ENCODE peak calls at places on chromosomes 4 and X, in five cellular contexts. Y is WTC11, C is HepG2, K is A549, B is SK-N-SH. T is an unnamed sample.

GRCh38 chr4:26206339-26206738 is 114.5 kb upstream of the RBPJ start:
- DNase-seq in C (no peak), K (no peak), B (no peak), Y (no peak), T (no peak)

GRCh38 chrX:101450951-101451350 is 34.3 kb upstream of the ARMCX4 start:
- DNase-seq in B (no peak), Y (no peak), K (no peak), C (no peak), T (no peak)

GRCh38 chrX:154059729-154060245 is 37.7 kb downstream of the MECP2 start:
- DNase-seq in B (no peak), C (no peak), K (no peak), Y (no peak), T (peak)

GRCh38 chr4:154160925-154161324 is 330.7 kb downstream of the DCHS2 start:
- DNase-seq in K (no peak), C (no peak), B (no peak), Y (no peak), T (no peak)

GRCh38 chrX:7111518-7111917 is 36.0 kb upstream of the STS start:
- DNase-seq in Y (no peak), C (no peak), B (no peak), K (no peak), T (no peak)

GRCh38 chrX:116667760-116668159 is 205.0 kb upstream of the CT83 start:
- DNase-seq in K (no peak), C (no peak), Y (no peak), B (no peak), T (no peak)

GRCh38 chrX:13419276-13419675 is 99.4 kb upstream of the ATXN3L start:
- DNase-seq in B (no peak), Y (no peak), C (no peak), K (no peak), T (no peak)

GRCh38 chr4:166088576-166088975 is 215.5 kb downstream of the TLL1 start:
- DNase-seq in B (peak), C (no peak), Y (no peak), K (no peak), T (no peak)

GRCh38 chrX:16061296-16061695 is 62.1 kb upstream of the GRPR start:
- DNase-seq in B (no peak), K (no peak), Y (no peak), C (no peak), T (peak)

GRCh38 chr4:61336911-61337310 is 136.8 kb downstream of the ADGRL3 start:
- DNase-seq in K (no peak), C (no peak), B (no peak), Y (peak), T (no peak)

GRCh38 chr4:41752081-41752836 is 3.7 kb upstream of the PHOX2B start:
- DNase-seq in K (no peak), C (no peak), B (peak), Y (no peak), T (no peak)

GRCh38 chrX:38985375-38985774 is 184.1 kb downstream of the MID1IP1 start:
- DNase-seq in B (peak), C (no peak), K (peak), Y (no peak), T (peak)

GRCh38 chrX:31331045-31331444 is 259.2 kb upstream of the FTHL17 start:
- DNase-seq in C (no peak), Y (no peak), B (no peak), K (no peak), T (no peak)

GRCh38 chr4:3322059-3322550 is 29.3 kb downstream of the RGS12 start:
- DNase-seq in C (no peak), K (no peak), Y (no peak), B (no peak), T (no peak)

GRCh38 chrX:2592279-2592678 is 91.5 kb upstream of the DHRSX start:
- DNase-seq in K (no peak), Y (no peak), C (no peak), B (no peak), T (no peak)

GRCh38 chr4:98166025-98166730 is 22.9 kb upstream of the STPG2 start:
- DNase-seq in Y (no peak), C (no peak), K (peak), B (no peak), T (no peak)

GRCh38 chr4:72448231-72448630 is 120.8 kb downstream of the ADAMTS3 start:
- DNase-seq in C (no peak), Y (no peak), B (no peak), K (no peak), T (no peak)

GRCh38 chrX:8201896-8202331 is 30.8 kb upstream of the VCX2 start:
- DNase-seq in Y (no peak), C (no peak), K (no peak), B (no peak), T (no peak)

GRCh38 chr4:189002475-189002874 is 863.2 kb downstream of the TRIML1 start:
- DNase-seq in K (no peak), Y (no peak), B (no peak), C (no peak), T (no peak)

GRCh38 chr4:87188063-87188462 is 32.4 kb downstream of the KLHL8 start:
- DNase-seq in K (no peak), B (no peak), C (no peak), Y (no peak), T (no peak)

GRCh38 chr4:128915544-128915943 is 106.0 kb downstream of the JADE1 start:
- DNase-seq in C (no peak), B (no peak), Y (no peak), K (no peak), T (no peak)

GRCh38 chr4:65422109-65422508 is 248.2 kb downstream of the EPHA5 start:
- DNase-seq in K (no peak), C (no peak), B (no peak), Y (no peak), T (no peak)

GRCh38 chr4:175639346-175639745 is 172.7 kb downstream of the GPM6A start:
- DNase-seq in Y (no peak), K (no peak), C (no peak), B (no peak), T (no peak)

GRCh38 chr4:94304365-94304971 is 38.2 kb downstream of the HPGDS start:
- DNase-seq in C (peak), B (peak), K (peak), Y (no peak), T (peak)

GRCh38 chrX:23003121-23003520 is 3.4 kb downstream of the DDX53 start:
- DNase-seq in Y (no peak), K (no peak), B (no peak), C (no peak), T (no peak)

GRCh38 chr4:138448169-138448568 is 206.0 kb upstream of the SLC7A11 start:
- DNase-seq in Y (no peak), K (no peak), B (no peak), C (no peak), T (no peak)

GRCh38 chr4:7630559-7631287 is 196.0 kb upstream of the PSAPL1 start:
- DNase-seq in Y (no peak), K (peak), B (peak), C (peak), T (no peak)

GRCh38 chr4:4480685-4481393 is 61.0 kb downstream of the STX18 start:
- DNase-seq in K (peak), C (no peak), Y (no peak), B (peak), T (peak)

GRCh38 chrX:39827959-39828358 is 269.8 kb downstream of the BCOR start:
- DNase-seq in K (no peak), Y (no peak), B (no peak), C (no peak), T (peak)

GRCh38 chrX:44871114-44871645 is 1.8 kb upstream of the KDM6A start:
- DNase-seq in K (no peak), C (no peak), B (no peak), Y (no peak), T (no peak)

GRCh38 chr4:112213850-112214249 is 17.7 kb upstream of the AP1AR start:
- DNase-seq in K (no peak), Y (no peak), C (no peak), B (no peak), T (peak)

GRCh38 chrX:70998402-70999027 is 67.6 kb upstream of the SLC7A3 start:
- DNase-seq in K (peak), B (no peak), Y (peak), C (peak), T (peak)

GRCh38 chr4:145011636-145012035 is 86.4 kb downstream of the ANAPC10 start:
- DNase-seq in Y (no peak), B (no peak), K (no peak), C (no peak), T (no peak)

GRCh38 chr4:38804654-38805295 is at the start of gene TLR1:
- DNase-seq in K (peak), C (peak), Y (no peak), B (peak), T (peak)

GRCh38 chr4:3202836-3203820 is 45.8 kb upstream of the MSANTD1 start:
- DNase-seq in K (no peak), C (peak), B (no peak), Y (no peak), T (peak)

GRCh38 chr4:156594619-156595018 is 377.0 kb downstream of the PDGFC start:
- DNase-seq in Y (no peak), K (no peak), C (no peak), B (no peak), T (no peak)

GRCh38 chr4:83362492-83363329 is 28.1 kb upstream of the HPSE start:
- DNase-seq in Y (no peak), B (peak), K (peak), C (peak), T (peak)

GRCh38 chr4:151563194-151563593 is 154.2 kb downstream of the FHIP1A start:
- DNase-seq in Y (no peak), B (no peak), C (no peak), K (no peak), T (no peak)

GRCh38 chr4:98793658-98794057 is 135.2 kb upstream of the TSPAN5 start:
- DNase-seq in B (no peak), C (no peak), Y (no peak), K (no peak), T (no peak)

GRCh38 chrX:95152810-95153209 is 1478.8 kb downstream of the FAM133A start:
- DNase-seq in B (no peak), Y (no peak), K (no peak), C (no peak), T (no peak)

DNA sequence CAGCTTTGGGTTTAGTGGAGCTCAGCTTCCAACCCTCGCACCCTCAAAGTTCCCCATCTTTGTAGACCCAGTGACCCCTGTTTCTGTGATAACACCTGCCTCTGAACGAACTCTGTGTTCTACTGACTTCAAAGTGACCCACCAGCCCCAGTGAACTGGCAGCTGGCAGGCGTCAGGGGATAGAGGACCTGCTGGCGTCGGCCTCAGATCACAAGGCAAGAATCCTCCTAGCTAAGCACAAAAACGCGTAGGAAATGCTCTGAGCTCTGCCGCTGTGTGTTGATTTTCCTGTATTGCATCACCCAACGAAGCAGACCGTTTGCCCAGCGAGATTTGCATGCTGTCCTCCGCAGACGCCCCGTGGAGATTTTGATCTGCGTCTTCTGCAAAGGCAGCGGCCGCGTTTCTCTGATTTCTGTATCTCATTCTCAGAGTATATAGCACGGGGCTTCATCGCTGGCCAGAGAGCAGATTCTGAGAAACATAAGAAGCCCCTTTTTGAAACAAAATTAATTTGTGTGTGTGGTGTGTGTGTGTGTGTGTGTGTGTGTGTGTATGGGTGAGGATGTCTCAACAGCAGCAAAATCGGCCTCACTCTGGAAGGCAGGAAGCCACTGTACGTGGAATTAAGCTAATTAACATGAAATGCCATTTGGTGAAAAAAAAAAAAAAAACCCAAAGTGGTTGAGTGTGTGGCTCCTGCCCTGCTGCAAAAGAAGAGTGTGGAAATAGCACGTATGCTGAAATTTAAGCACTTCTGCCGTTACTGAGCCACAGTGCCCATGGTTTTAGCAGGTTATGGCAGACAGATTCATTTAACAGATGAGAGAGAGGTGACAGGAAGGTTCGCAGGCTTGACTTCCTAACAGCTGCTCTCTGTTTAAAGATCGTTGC is 29.2 kb upstream of the ASMTL start:
- DNase-seq in C (peak), Y (peak), K (peak), B (no peak), T (peak)
- TF ChIP-seq MAX in C (peak), Y (peak), K (peak), B (peak), T (peak)

GRCh38 chr4:10077492-10078335 is 38.9 kb downstream of the WDR1 start:
- DNase-seq in B (no peak), C (no peak), K (no peak), Y (peak), T (no peak)
- TF ChIP-seq MAX in B (no peak), C (no peak), K (no peak), Y (no peak), T (no peak)

DNA sequence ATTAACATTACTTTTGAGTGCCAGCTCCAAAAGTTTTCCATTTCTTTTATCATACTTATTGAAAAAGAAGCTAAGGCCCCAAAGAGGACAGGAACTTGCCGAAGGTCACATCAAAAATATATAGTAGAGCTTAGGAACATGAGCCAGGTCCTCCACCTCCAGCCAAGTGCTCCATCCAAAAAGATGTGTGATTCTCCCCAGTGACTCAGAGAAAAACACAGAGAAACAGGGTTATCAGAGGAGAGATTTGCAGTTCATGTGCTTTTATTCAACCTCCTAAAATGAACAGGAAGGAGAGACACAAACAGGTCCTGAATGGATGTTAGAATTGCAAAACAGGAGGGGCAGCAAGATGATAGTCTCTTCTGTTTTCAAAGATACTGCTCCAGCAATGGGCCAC is 19.6 kb upstream of the FGF16 start:
- DNase-seq in K (no peak), B (no peak), C (no peak), Y (no peak), T (no peak)
- TF ChIP-seq MAX in K (no peak), B (no peak), C (no peak), Y (no peak), T (no peak)

DNA sequence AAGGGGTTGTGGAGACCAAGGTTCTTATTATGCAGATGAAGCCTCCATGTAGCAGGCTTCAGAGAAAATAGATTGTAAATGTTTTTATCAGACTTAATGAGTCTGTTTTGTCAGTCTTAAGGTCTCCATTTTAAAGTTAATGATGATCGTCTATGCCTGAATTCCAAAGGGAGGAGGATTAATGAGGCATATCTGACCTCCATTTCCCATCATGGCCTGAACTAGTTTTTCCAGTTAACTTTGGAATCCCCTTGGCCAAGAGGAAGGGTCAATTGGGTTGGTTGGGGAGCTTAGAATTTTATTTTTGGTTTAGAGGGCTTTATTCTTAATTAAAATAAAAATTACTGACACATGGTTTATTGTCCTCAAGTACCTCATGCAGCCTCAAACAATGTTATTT is 6.9 kb upstream of the PARM1 start:
- DNase-seq in C (no peak), B (no peak), Y (no peak), K (no peak), T (no peak)
- TF ChIP-seq MAX in C (no peak), B (no peak), Y (no peak), K (no peak), T (no peak)

DNA sequence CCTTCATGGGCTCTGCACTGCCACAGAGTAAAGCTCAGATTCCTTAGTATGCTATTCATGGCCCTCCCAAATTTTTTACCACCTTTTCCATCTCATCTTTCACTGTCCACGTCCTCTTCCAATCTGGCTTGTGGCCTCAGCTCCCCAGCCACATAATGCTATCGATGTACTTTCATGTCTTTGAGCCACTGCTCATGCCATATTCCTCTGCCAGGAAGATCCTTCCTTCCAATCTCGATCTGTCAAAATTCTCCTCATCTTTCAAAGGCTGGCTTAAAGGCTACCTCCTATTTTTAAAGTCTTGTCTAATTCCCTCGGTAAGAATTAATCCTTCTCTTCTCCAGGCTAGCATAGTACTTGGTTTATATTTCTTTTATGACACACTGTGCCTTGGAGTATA is 233.3 kb upstream of the GPC4 start:
- DNase-seq in K (no peak), Y (no peak), C (no peak), B (no peak), T (no peak)
- TF ChIP-seq MAX in K (no peak), Y (no peak), C (no peak), B (no peak), T (no peak)

DNA sequence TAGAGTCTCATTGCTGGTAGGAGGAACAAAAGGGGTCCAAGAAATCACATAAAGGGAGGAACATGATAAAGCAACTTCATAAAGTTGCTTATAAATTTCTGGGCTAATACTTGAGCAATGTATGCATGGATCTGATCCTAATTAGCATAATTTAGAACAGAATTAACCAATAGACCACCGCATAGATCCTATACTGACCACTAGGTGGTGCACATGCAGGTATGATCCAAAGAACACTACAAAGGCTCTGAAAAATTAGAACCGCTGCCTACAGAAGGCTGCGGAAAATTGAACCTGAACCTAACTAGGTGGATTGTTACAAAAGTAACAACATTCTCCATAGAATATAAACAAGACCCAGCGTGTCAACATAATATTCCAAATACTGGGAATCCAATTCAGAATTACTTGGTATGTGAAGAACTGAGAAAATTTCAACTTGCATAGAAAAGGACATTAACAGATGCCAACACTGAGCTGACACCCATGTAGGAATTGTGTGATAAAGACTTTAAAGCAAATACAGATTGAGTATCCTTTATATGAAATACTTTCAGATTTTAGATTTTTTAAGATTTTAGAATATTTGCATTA is 23.3 kb downstream of the BRCC3 start:
- DNase-seq in Y (no peak), K (peak), C (peak), B (peak), T (peak)
- TF ChIP-seq MAX in Y (no peak), K (no peak), C (no peak), B (no peak), T (no peak)

GRCh38 chr4:24598025-24598424 is 13.7 kb upstream of the DHX15 start:
- DNase-seq in C (peak), Y (no peak), K (peak), B (no peak), T (no peak)

GRCh38 chr4:24601121-24601520 is 16.8 kb upstream of the DHX15 start:
- DNase-seq in B (no peak), C (no peak), Y (no peak), K (no peak), T (no peak)

GRCh38 chr4:24595662-24596061 is 11.3 kb upstream of the DHX15 start:
- DNase-seq in C (peak), K (peak), Y (no peak), B (no peak), T (no peak)

GRCh38 chr4:24603343-24603742 is 19.0 kb upstream of the DHX15 start:
- DNase-seq in K (no peak), Y (no peak), B (no peak), C (no peak), T (no peak)

DNA sequence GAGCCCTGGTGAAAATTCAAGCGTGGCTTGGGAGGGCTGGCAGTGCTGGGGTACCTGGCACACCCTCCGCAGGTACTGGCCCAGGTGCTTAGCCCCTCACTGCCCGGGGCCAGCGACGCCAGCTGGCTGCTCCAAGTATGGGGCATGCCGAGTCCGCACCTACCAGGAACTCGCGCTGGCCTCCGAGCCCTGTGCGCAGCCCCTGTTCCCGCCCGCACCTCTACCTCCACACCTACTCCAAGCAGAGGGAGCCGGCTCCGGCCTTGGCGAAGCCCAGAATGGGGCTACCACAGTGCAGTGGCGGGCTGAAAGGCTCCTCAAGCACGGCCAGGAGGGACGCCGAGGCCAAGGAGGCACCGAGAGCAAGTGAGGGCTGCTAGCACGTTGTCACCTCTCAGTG is 14.9 kb upstream of the DHX15 start:
- DNase-seq in Y (no peak), K (no peak), B (no peak), C (no peak), T (no peak)
- TF ChIP-seq MAX in Y (no peak), K (no peak), B (no peak), C (no peak), T (no peak)

GRCh38 chrX:3939967-3940610 is 226.6 kb upstream of the PRKX start:
- DNase-seq in B (peak), K (peak), C (no peak), Y (no peak), T (peak)
- TF ChIP-seq MAX in B (no peak), K (no peak), C (no peak), Y (no peak), T (no peak)

GRCh38 chr4:78629991-78630541 is 78.5 kb downstream of the ANXA3 start:
- DNase-seq in K (no peak), B (no peak), C (no peak), Y (no peak), T (no peak)

GRCh38 chr4:78638324-78639172 is 87.0 kb downstream of the ANXA3 start:
- DNase-seq in K (no peak), Y (no peak), C (no peak), B (no peak), T (no peak)

GRCh38 chr4:78634011-78634664 is 82.6 kb downstream of the ANXA3 start:
- DNase-seq in Y (no peak), C (no peak), B (no peak), K (no peak), T (no peak)
- TF ChIP-seq MAX in Y (no peak), C (no peak), B (no peak), K (no peak), T (no peak)